ENCODE peak calls at places on chromosomes 2 and 18, in six cellular contexts. G is stimulated activated CD4-positive, alpha-beta T cell treated with anti-CD3 and anti-CD28 coated beads, Interleukin-1b, Interleukin-23, amount 100 ng/mL, for 24 hours; X is skeletal muscle cell; S is CD8-positive, alpha-beta memory T cell; H is T-helper 1 cell; Z is nucleus accumbens. L is an unnamed sample.

GRCh38 chr2:173997269-173997668 is 32.1 kb upstream of the SP3 start:
- DNase-seq in G (no peak), S (no peak), Z (no peak), H (no peak), X (no peak), L (no peak)

GRCh38 chr18:31723639-31723997 is 37.1 kb downstream of the SLC25A52 start:
- DNase-seq in G (no peak), H (no peak), Z (no peak), X (no peak), S (no peak), L (no peak)

GRCh38 chr2:231601356-231602229 is 8.9 kb downstream of the TEX44 start:
- DNase-seq in X (no peak), S (peak), G (peak), Z (peak), H (peak), L (peak)

GRCh38 chr2:140654565-140654964 is 1476.3 kb downstream of the LRP1B start:
- DNase-seq in G (no peak), S (no peak), Z (no peak), X (no peak), H (no peak), L (no peak)

GRCh38 chr2:189285962-189286648 is 106.5 kb upstream of the COL5A2 start:
- DNase-seq in H (no peak), X (peak), Z (no peak), S (no peak), G (no peak), L (no peak)

GRCh38 chr2:207333599-207334308 is 168.0 kb upstream of the KLF7 start:
- DNase-seq in X (no peak), G (no peak), Z (no peak), H (no peak), S (no peak), L (no peak)

GRCh38 chr2:4151521-4151920 is 448.1 kb downstream of the DCDC2C start:
- DNase-seq in Z (no peak), H (no peak), G (no peak), X (no peak), S (no peak), L (no peak)

GRCh38 chr2:42298132-42298531 is 62.9 kb downstream of the COX7A2L start:
- DNase-seq in G (no peak), H (no peak), S (no peak), X (no peak), Z (no peak), L (no peak)

GRCh38 chr2:235669983-235670962 is 176.4 kb downstream of the AGAP1 start:
- DNase-seq in X (peak), H (no peak), Z (peak), G (no peak), S (no peak), L (no peak)

GRCh38 chr2:65277791-65278449 is 50.3 kb downstream of the ACTR2 start:
- DNase-seq in X (no peak), H (no peak), G (no peak), Z (no peak), S (no peak), L (no peak)

GRCh38 chr18:73948497-73948896 is 199.1 kb downstream of the FBXO15 start:
- DNase-seq in S (no peak), H (no peak), Z (no peak), X (no peak), G (no peak), L (no peak)

GRCh38 chr2:219522111-219523030 is 8.1 kb downstream of the ASIC4 start:
- DNase-seq in Z (peak), G (no peak), H (no peak), S (no peak), X (no peak), L (no peak)

GRCh38 chr2:226915846-226916360 is 80.0 kb downstream of the RHBDD1 start:
- DNase-seq in H (no peak), G (no peak), X (peak), S (no peak), Z (no peak), L (no peak)

GRCh38 chr2:131031431-131031841 is 61.8 kb downstream of the FAM168B start:
- DNase-seq in G (no peak), S (no peak), Z (no peak), X (no peak), H (no peak), L (no peak)

GRCh38 chr2:239122711-239123110 is 274.8 kb downstream of the TWIST2 start:
- DNase-seq in Z (no peak), S (no peak), G (no peak), X (no peak), H (no peak), L (no peak)

GRCh38 chr2:28300489-28300888 is 92.2 kb upstream of the FOSL2 start:
- DNase-seq in X (no peak), S (no peak), Z (no peak), G (no peak), H (no peak), L (no peak)

GRCh38 chr2:129866391-129866790 is 113.1 kb upstream of the RAB6C start:
- DNase-seq in Z (peak), G (no peak), X (no peak), H (no peak), S (no peak), L (no peak)

GRCh38 chr18:22183647-22184161 is 14.3 kb downstream of the GATA6 start:
- DNase-seq in X (no peak), S (no peak), Z (no peak), H (no peak), G (no peak), L (no peak)

GRCh38 chr2:174840436-174840835 is 76.2 kb upstream of the CHRNA1 start:
- DNase-seq in X (peak), Z (no peak), G (no peak), S (no peak), H (no peak), L (no peak)

GRCh38 chr2:206915136-206915535 is 24.2 kb upstream of the CPO start:
- DNase-seq in Z (no peak), S (no peak), H (no peak), G (no peak), X (peak), L (no peak)

GRCh38 chr2:180208841-180209240 is 201.7 kb upstream of the CWC22 start:
- DNase-seq in G (no peak), H (no peak), Z (no peak), X (no peak), S (no peak), L (no peak)

GRCh38 chr2:33069894-33070651 is 123.3 kb downstream of the LTBP1 start:
- DNase-seq in S (no peak), Z (peak), X (peak), G (peak), H (no peak), L (no peak)

GRCh38 chr18:23992119-23992940 is 22.2 kb upstream of the TTC39C start:
- DNase-seq in Z (peak), G (no peak), H (peak), X (no peak), S (peak), L (no peak)

GRCh38 chr2:125227843-125228392 is 1202.8 kb downstream of the CNTNAP5 start:
- DNase-seq in X (no peak), H (no peak), Z (no peak), S (no peak), G (no peak), L (no peak)

GRCh38 chr18:23977103-23977502 is 37.5 kb upstream of the TTC39C start:
- DNase-seq in H (no peak), Z (no peak), S (no peak), G (no peak), X (no peak), L (no peak)

GRCh38 chr2:88600038-88600465 is 27.2 kb downstream of the EIF2AK3 start:
- DNase-seq in H (peak), Z (peak), G (peak), S (peak), X (peak), L (no peak)

GRCh38 chr2:42659601-42660000 is 91.2 kb downstream of the MTA3 start:
- DNase-seq in S (no peak), Z (no peak), G (no peak), X (no peak), H (no peak), L (no peak)

GRCh38 chr2:231648579-231649174 is 56.0 kb downstream of the TEX44 start:
- DNase-seq in X (no peak), Z (no peak), G (peak), S (peak), H (no peak), L (peak)

GRCh38 chr2:26462511-26463251 is 15.2 kb downstream of the OTOF start:
- DNase-seq in G (no peak), X (peak), S (no peak), Z (peak), H (no peak), L (no peak)

GRCh38 chr2:2022941-2023586 is 278.7 kb upstream of the PXDN start:
- DNase-seq in G (no peak), S (no peak), Z (no peak), H (no peak), X (no peak), L (no peak)

GRCh38 chr18:69987870-69988269 is 40.2 kb upstream of the CD226 start:
- DNase-seq in S (no peak), G (no peak), Z (no peak), X (no peak), H (no peak), L (no peak)

GRCh38 chr18:40413160-40413559 is 1541.9 kb upstream of the PIK3C3 start:
- DNase-seq in H (no peak), G (no peak), Z (peak), S (no peak), X (peak), L (no peak)

GRCh38 chr2:96771792-96772618 is 11.3 kb downstream of the CNNM4 start:
- DNase-seq in H (no peak), X (no peak), G (no peak), Z (no peak), S (no peak), L (no peak)

GRCh38 chr2:240405654-240406313 is 29.7 kb upstream of the GPC1 start:
- DNase-seq in S (no peak), X (no peak), G (no peak), H (peak), Z (no peak), L (no peak)

L was measured in activated T-cell treated with anti-CD3 and anti-CD28 coated beads for 1 hour.